ENCODE peak calls at places on chromosomes 3 and 15, in ten cellular contexts. J, X, O, R, P, Y, V, G, K and Z are unnamed samples.

GRCh38 chr15:25342629-25343028 is 96.2 kb downstream of the UBE3A start:
- DNase-seq in J (no peak), X (no peak), O (no peak), R (no peak), P (no peak), Y (no peak), V (no peak), G (no peak), K (no peak), Z (no peak)

GRCh38 chr3:195769551-195769950 is 42.2 kb downstream of the MUC4 start:
- DNase-seq in J (no peak), X (no peak), O (no peak), R (no peak), P (no peak), Y (no peak), V (no peak), G (no peak), K (no peak), Z (no peak)

GRCh38 chr3:182255095-182255600 is 538.2 kb upstream of the ATP11B start:
- DNase-seq in J (no peak), X (no peak), O (no peak), R (no peak), P (no peak), Y (no peak), V (no peak), G (no peak), K (no peak), Z (no peak)

GRCh38 chr3:150428562-150428961 is 20.5 kb downstream of the TSC22D2 start:
- DNase-seq in J (no peak), X (no peak), O (no peak), R (no peak), P (no peak), Y (no peak), V (no peak), G (no peak), K (no peak), Z (no peak)

GRCh38 chr3:172824229-172824628 is 73.7 kb downstream of the ECT2 start:
- DNase-seq in J (no peak), X (no peak), O (no peak), R (no peak), P (no peak), Y (no peak), V (peak; percentile 6), G (no peak), K (no peak), Z (no peak)

GRCh38 chr15:45179221-45179985 is 8.4 kb downstream of the SHF start:
- DNase-seq in J (peak; percentile 16), X (no peak), O (no peak), R (peak; percentile 61), P (no peak), Y (no peak), V (no peak), G (peak; percentile 40), K (peak; percentile 32), Z (peak; percentile 69)

GRCh38 chr15:33655488-33655887 is 312.8 kb upstream of the CHRM5 start:
- DNase-seq in J (no peak), X (no peak), O (no peak), R (no peak), P (no peak), Y (no peak), V (no peak), G (no peak), K (no peak), Z (no peak)

GRCh38 chr15:81480645-81481053 is 106.6 kb upstream of the TMC3 start:
- DNase-seq in J (peak; percentile 59), X (peak; percentile 15), O (peak; percentile 38), R (no peak), P (peak; percentile 75), Y (peak; percentile 23), V (peak; percentile 69), G (peak; percentile 66), K (no peak), Z (no peak)

GRCh38 chr15:28943146-28943545 is 57.4 kb downstream of the APBA2 start:
- DNase-seq in J (no peak), X (no peak), O (no peak), R (no peak), P (no peak), Y (no peak), V (no peak), G (no peak), K (no peak), Z (no peak)

GRCh38 chr15:85727068-85727467 is 67.7 kb downstream of the KLHL25 start:
- DNase-seq in J (peak; percentile 38), X (no peak), O (no peak), R (no peak), P (peak; percentile 57), Y (no peak), V (no peak), G (no peak), K (no peak), Z (no peak)

GRCh38 chr3:53772562-53773329 is 73.5 kb downstream of the CHDH start:
- DNase-seq in J (peak; percentile 30), X (no peak), O (peak; percentile 46), R (no peak), P (peak; percentile 25), Y (no peak), V (no peak), G (no peak), K (no peak), Z (no peak)

GRCh38 chr3:98563661-98564281 is 29.6 kb downstream of the CPOX start:
- DNase-seq in J (peak; percentile 72), X (no peak), O (no peak), R (peak; percentile 33), P (peak; percentile 66), Y (no peak), V (no peak), G (peak; percentile 86), K (no peak), Z (no peak)